ENCODE peak calls at places on chromosomes 16 and 17, in five cellular contexts. W is heart left ventricle, L is Peyer's patch, K is pancreas, U is left ventricle myocardium inferior. I is an unnamed sample. For H3K4me1, the result is how much of the 10 kb centered on the place peaks cover.

GRCh38 chr17:39700148-39700987 is 504 bp downstream of the ERBB2 start:
- DNase-seq in K (no peak), U (no peak), W (peak), L (peak), I (no peak)

GRCh38 chr17:50177476-50177875 is 11.7 kb downstream of the SGCA start:
- DNase-seq in W (no peak), K (no peak), U (no peak), L (no peak), I (no peak)

GRCh38 chr17:6303664-6304063 is 131.3 kb downstream of the AIPL1 start:
- DNase-seq in K (no peak), U (peak), L (no peak), W (no peak), I (no peak)

GRCh38 chr17:35614835-35615234 is 27.7 kb downstream of the AP2B1 start:
- DNase-seq in L (no peak), K (no peak), W (no peak), U (no peak), I (no peak)

GRCh38 chr16:28546626-28547025 is 7.1 kb upstream of the SGF29 start:
- DNase-seq in L (no peak), W (no peak), U (no peak), K (no peak), I (no peak)

GRCh38 chr16:56938664-56939513 is 6.9 kb downstream of the HERPUD1 start:
- DNase-seq in L (no peak), U (no peak), W (no peak), K (no peak), I (no peak)

GRCh38 chr16:82063456-82064082 is 28.5 kb downstream of the HSD17B2 start:
- DNase-seq in K (no peak), L (no peak), U (no peak), W (no peak), I (no peak)

GRCh38 chr16:29232811-29233704 is 173.5 kb downstream of the NPIPB11 start:
- DNase-seq in L (no peak), U (no peak), K (no peak), W (no peak), I (no peak)

GRCh38 chr17:48053758-48054237 is 5.6 kb downstream of the NFE2L1 start:
- DNase-seq in U (no peak), K (no peak), L (no peak), W (no peak), I (no peak)

GRCh38 chr16:30533748-30534367 is 800 bp downstream of the ZNF747 start:
- DNase-seq in W (peak), L (no peak), K (no peak), U (no peak), I (no peak)

GRCh38 chr16:87409781-87410180 is 17.6 kb downstream of the MAP1LC3B start:
- DNase-seq in W (no peak), L (no peak), K (no peak), U (peak), I (no peak)

GRCh38 chr16:24681793-24682192 is 47.7 kb upstream of the TNRC6A start:
- DNase-seq in W (no peak), K (no peak), L (no peak), U (no peak), I (no peak)

GRCh38 chr17:59650642-59651041 is 30.9 kb downstream of the CLTC start:
- DNase-seq in L (no peak), W (no peak), K (no peak), U (no peak), I (no peak)

GRCh38 chr16:69481901-69482341 is 57.5 kb downstream of the CYB5B start:
- DNase-seq in K (peak), W (peak), U (peak), L (no peak), I (no peak)

GRCh38 chr16:72105978-72106377 is 12.3 kb downstream of the DHX38 start:
- DNase-seq in W (no peak), L (no peak), U (no peak), K (no peak), I (no peak)

GRCh38 chr17:49924589-49924988 is 44.4 kb upstream of the DLX4 start:
- DNase-seq in U (no peak), K (no peak), W (no peak), L (no peak), I (no peak)

GRCh38 chr17:45225051-45225700 is 3.5 kb downstream of the FMNL1 start:
- DNase-seq in L (no peak), W (no peak), U (no peak), K (no peak), I (no peak)

GRCh38 chr17:15081008-15081407 is 184.1 kb downstream of the PMP22 start:
- DNase-seq in W (no peak), L (no peak), U (no peak), K (no peak), I (no peak)

GRCh38 chr16:75575976-75576375 is 9.8 kb downstream of the GABARAPL2 start:
- DNase-seq in U (no peak), W (no peak), K (no peak), L (no peak), I (no peak)

GRCh38 chr16:75570351-75571104 is 4.3 kb downstream of the GABARAPL2 start:
- DNase-seq in U (no peak), W (no peak), L (no peak), K (no peak), I (no peak)

GRCh38 chr16:75576384-75576811 is 10.2 kb downstream of the GABARAPL2 start:
- DNase-seq in W (no peak), U (no peak), K (no peak), L (no peak), I (no peak)

GRCh38 chr16:75567911-75568310 is 1.7 kb downstream of the GABARAPL2 start:
- DNase-seq in W (no peak), L (no peak), K (no peak), U (no peak), I (no peak)

GRCh38 chr16:75572859-75573542 is 6.8 kb downstream of the GABARAPL2 start:
- DNase-seq in K (no peak), W (no peak), U (no peak), L (no peak), I (no peak)
- H3K4me1 ChIP-seq in K (under half), W (under half), U (half or more), L (under half), I (under half)

GRCh38 chr16:53780051-53780450 is 76.1 kb downstream of the FTO start:
- DNase-seq in W (no peak), U (no peak), K (no peak), L (no peak), I (no peak)

GRCh38 chr16:53784312-53784711 is 80.4 kb downstream of the FTO start:
- DNase-seq in W (no peak), L (no peak), U (no peak), K (no peak), I (no peak)

GRCh38 chr16:53785044-53785443 is 81.1 kb downstream of the FTO start:
- DNase-seq in U (no peak), L (no peak), W (no peak), K (no peak), I (no peak)

GRCh38 chr16:53781023-53781605 is 77.2 kb downstream of the FTO start:
- DNase-seq in L (no peak), W (no peak), K (no peak), U (no peak), I (no peak)

GRCh38 chr16:53782148-53782547 is 78.2 kb downstream of the FTO start:
- DNase-seq in U (no peak), W (no peak), L (no peak), K (no peak), I (no peak)
- H3K4me1 ChIP-seq in U (under half), W (under half), L (under half), K (under half), I (under half)

GRCh38 chr17:18185832-18186231 is 2.2 kb downstream of the ALKBH5 start:
- DNase-seq in W (no peak), K (no peak), U (no peak), L (no peak), I (no peak)
- H3K4me1 ChIP-seq in W (under half), K (under half), U (half or more), L (under half), I (under half)

DNA sequence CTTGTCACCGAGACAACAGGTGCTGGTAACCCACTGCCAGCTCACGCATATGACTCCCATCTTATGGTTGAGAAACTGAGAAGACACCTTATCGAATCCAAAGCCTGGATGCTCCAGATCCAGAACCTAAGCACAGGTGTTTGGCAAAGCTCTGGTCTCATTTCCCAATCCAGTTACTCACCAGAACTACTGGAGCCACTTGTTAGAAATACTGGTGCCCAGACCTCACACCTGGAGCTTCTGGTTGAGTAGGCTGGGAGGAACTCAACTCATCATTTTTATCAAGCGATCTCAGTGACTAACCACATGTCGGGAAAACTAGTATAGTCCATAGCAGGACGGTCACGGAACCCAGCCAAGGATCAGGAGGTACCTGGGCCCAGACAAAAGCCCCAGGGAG is 86.7 kb upstream of the RCVRN start:
- DNase-seq in W (no peak), U (no peak), L (no peak), K (no peak), I (no peak)
- H3K4me1 ChIP-seq in W (under half), U (under half), L (under half), K (under half), I (under half)

GRCh38 chr17:511001-511690 is 158.5 kb upstream of the RPH3AL start:
- DNase-seq in W (no peak), U (no peak), K (no peak), L (no peak), I (no peak)
- H3K4me1 ChIP-seq in W (under half), U (under half), K (under half), L (under half), I (under half)

GRCh38 chr16:75226550-75227360 is 8.0 kb downstream of the CTRB1 start:
- DNase-seq in L (no peak), K (peak), U (no peak), W (no peak), I (no peak)
- H3K4me1 ChIP-seq in L (under half), K (under half), U (under half), W (under half), I (under half)

DNA sequence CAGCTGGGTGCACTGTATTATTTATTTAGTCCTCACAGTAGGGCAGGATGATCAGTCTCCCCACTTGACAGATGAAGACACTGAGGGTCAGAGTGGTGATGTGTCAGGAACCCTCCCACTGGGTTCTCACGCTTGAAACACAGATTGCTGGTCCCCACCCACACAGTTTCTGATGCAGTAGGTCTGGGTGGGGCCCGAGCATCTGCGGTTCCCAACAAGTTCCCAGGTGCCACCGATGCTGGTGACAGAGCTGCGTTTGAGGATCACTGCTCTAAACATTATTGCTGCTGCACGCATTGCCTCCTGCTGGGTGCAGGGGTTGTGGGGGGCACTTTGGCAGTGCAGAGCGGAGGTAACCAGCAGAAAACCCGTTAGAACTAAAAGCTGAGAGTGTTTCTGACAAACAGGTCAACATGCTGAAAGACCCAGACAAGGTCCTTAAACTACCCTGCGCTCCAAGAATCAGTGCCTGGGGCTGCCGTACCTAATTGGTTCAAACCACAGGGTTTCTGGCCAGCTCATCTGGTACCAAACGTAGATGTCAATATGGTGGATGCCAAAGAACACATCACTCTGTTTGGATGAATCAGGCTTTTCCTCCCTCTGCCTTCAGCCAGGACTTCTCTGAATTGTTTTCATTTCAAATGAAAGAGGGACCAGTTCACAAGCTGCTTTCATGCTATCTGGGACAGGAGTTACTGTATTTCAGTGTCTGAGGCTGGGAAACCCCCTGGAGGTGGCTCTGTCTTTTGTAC is 76.0 kb downstream of the ABCC1 start:
- DNase-seq in U (no peak), L (no peak), W (no peak), K (no peak), I (no peak)
- H3K4me1 ChIP-seq in U (half or more), L (under half), W (under half), K (under half), I (under half)